ENCODE peak calls at places on chromosomes 7 and 10, in seven cellular contexts. J is AG10803, C is lower leg skin, N is testis, H is BJ, F is fibroblast of lung, R is cardiac muscle cell. P is an unnamed sample.

GRCh38 chr7:7417414-7417813 is 118.3 kb downstream of the COL28A1 start:
- DNase-seq in J (no peak), C (no peak), N (no peak), H (no peak), F (no peak), R (no peak), P (no peak)

GRCh38 chr10:112546474-112546873 is 99.5 kb downstream of the VTI1A start:
- DNase-seq in J (no peak), C (no peak), N (no peak), H (no peak), F (no peak), R (no peak), P (no peak)

GRCh38 chr7:34550996-34551395 is 107.0 kb upstream of the NPSR1 start:
- DNase-seq in J (no peak), C (no peak), N (no peak), H (no peak), F (no peak), R (no peak), P (no peak)

GRCh38 chr10:113820507-113820906 is 33.4 kb downstream of the DCLRE1A start:
- DNase-seq in J (no peak), C (no peak), N (no peak), H (no peak), F (no peak), R (peak), P (no peak)

GRCh38 chr10:101793526-101793925 is 10.3 kb upstream of the NPM3 start:
- DNase-seq in J (no peak), C (no peak), N (no peak), H (no peak), F (no peak), R (no peak), P (no peak)

GRCh38 chr7:130084037-130084875 is 13.9 kb downstream of the KLHDC10 start:
- DNase-seq in J (no peak), C (no peak), N (no peak), H (no peak), F (no peak), R (no peak), P (peak)

GRCh38 chr10:58475322-58476277 is 37.1 kb upstream of the BICC1 start:
- DNase-seq in J (peak), C (no peak), N (no peak), H (peak), F (peak), R (no peak), P (peak)

GRCh38 chr10:6702030-6702429 is 122.0 kb upstream of the PRKCQ start:
- DNase-seq in J (no peak), C (no peak), N (no peak), H (no peak), F (no peak), R (no peak), P (no peak)

GRCh38 chr7:64310426-64310825 is 3.3 kb upstream of the ZNF736 start:
- DNase-seq in J (no peak), C (no peak), N (no peak), H (no peak), F (no peak), R (no peak), P (no peak)

GRCh38 chr7:2114052-2114451 is 118.7 kb downstream of the MAD1L1 start:
- DNase-seq in J (peak), C (no peak), N (no peak), H (no peak), F (peak), R (no peak), P (peak)

GRCh38 chr10:86715156-86715795 is 41.1 kb upstream of the BMPR1A start:
- DNase-seq in J (no peak), C (no peak), N (no peak), H (no peak), F (no peak), R (no peak), P (no peak)

GRCh38 chr7:45874408-45875131 is 1.7 kb upstream of the CCDC201 start:
- DNase-seq in J (peak), C (no peak), N (no peak), H (peak), F (peak), R (no peak), P (peak)

GRCh38 chr7:13800694-13801448 is 188.6 kb downstream of the ETV1 start:
- DNase-seq in J (peak), C (no peak), N (no peak), H (no peak), F (peak), R (no peak), P (peak)

GRCh38 chr10:5762531-5762930 is 50.7 kb downstream of the GDI2 start:
- DNase-seq in J (no peak), C (no peak), N (no peak), H (no peak), F (no peak), R (no peak), P (no peak)

GRCh38 chr10:123391275-123392028 is 237.2 kb downstream of the BUB3 start:
- DNase-seq in J (no peak), C (no peak), N (no peak), H (no peak), F (no peak), R (peak), P (no peak)

GRCh38 chr10:33309410-33309809 is 25.1 kb downstream of the NRP1 start:
- DNase-seq in J (no peak), C (no peak), N (no peak), H (no peak), F (no peak), R (no peak), P (no peak)

GRCh38 chr7:22821702-22822485 is 755 bp downstream of the TOMM7 start:
- DNase-seq in J (peak), C (no peak), N (no peak), H (no peak), F (peak), R (no peak), P (peak)

GRCh38 chr10:30091136-30091535 is 31.8 kb upstream of the JCAD start:
- DNase-seq in J (no peak), C (no peak), N (no peak), H (no peak), F (no peak), R (no peak), P (no peak)

GRCh38 chr10:50395279-50395678 is 144.0 kb upstream of the ASAH2 start:
- DNase-seq in J (peak), C (peak), N (no peak), H (no peak), F (peak), R (no peak), P (peak)

GRCh38 chr10:118407026-118407425 is 64.9 kb upstream of the FAM204A start:
- DNase-seq in J (no peak), C (no peak), N (no peak), H (no peak), F (no peak), R (no peak), P (no peak)

GRCh38 chr7:110337646-110338045 is 753.3 kb upstream of the LRRN3 start:
- DNase-seq in J (no peak), C (no peak), N (no peak), H (no peak), F (no peak), R (no peak), P (no peak)

GRCh38 chr7:30423793-30424505 is 54.6 kb downstream of the NOD1 start:
- DNase-seq in J (no peak), C (no peak), N (no peak), H (no peak), F (no peak), R (no peak), P (no peak)

GRCh38 chr7:130196476-130196875 is 8.7 kb downstream of the TMEM209 start:
- DNase-seq in J (no peak), C (no peak), N (no peak), H (no peak), F (no peak), R (no peak), P (no peak)

GRCh38 chr7:117279203-117279602 is 43.7 kb downstream of the WNT2 start:
- DNase-seq in J (no peak), C (no peak), N (no peak), H (no peak), F (no peak), R (no peak), P (no peak)

GRCh38 chr7:27165089-27165654 is at the start of gene HOXA9:
- DNase-seq in J (peak), C (peak), N (peak), H (no peak), F (peak), R (no peak), P (no peak)

GRCh38 chr10:28179490-28180099 is 123.3 kb downstream of the MPP7 start:
- DNase-seq in J (peak), C (no peak), N (peak), H (no peak), F (peak), R (peak), P (peak)

GRCh38 chr10:49750546-49750945 is 11.6 kb downstream of the OGDHL start:
- DNase-seq in J (no peak), C (no peak), N (no peak), H (no peak), F (no peak), R (no peak), P (no peak)

GRCh38 chr7:25860206-25860881 is 291.7 kb upstream of the NFE2L3 start:
- DNase-seq in J (peak), C (no peak), N (no peak), H (no peak), F (peak), R (no peak), P (no peak)

GRCh38 chr7:85612514-85612913 is 425.7 kb upstream of the SEMA3D start:
- DNase-seq in J (no peak), C (no peak), N (no peak), H (no peak), F (no peak), R (no peak), P (no peak)

GRCh38 chr7:13603661-13604060 is 385.8 kb downstream of the ETV1 start:
- DNase-seq in J (no peak), C (no peak), N (no peak), H (no peak), F (no peak), R (no peak), P (no peak)

GRCh38 chr10:76558586-76558985 is 1079.0 kb downstream of the KCNMA1 start:
- DNase-seq in J (peak), C (peak), N (no peak), H (peak), F (peak), R (no peak), P (peak)

GRCh38 chr7:49094866-49095265 is 170.5 kb downstream of the CDC14C start:
- DNase-seq in J (no peak), C (no peak), N (no peak), H (no peak), F (no peak), R (no peak), P (no peak)

GRCh38 chr7:41169307-41169706 is 533.6 kb downstream of the INHBA start:
- DNase-seq in J (no peak), C (no peak), N (no peak), H (no peak), F (no peak), R (no peak), P (no peak)

DNA sequence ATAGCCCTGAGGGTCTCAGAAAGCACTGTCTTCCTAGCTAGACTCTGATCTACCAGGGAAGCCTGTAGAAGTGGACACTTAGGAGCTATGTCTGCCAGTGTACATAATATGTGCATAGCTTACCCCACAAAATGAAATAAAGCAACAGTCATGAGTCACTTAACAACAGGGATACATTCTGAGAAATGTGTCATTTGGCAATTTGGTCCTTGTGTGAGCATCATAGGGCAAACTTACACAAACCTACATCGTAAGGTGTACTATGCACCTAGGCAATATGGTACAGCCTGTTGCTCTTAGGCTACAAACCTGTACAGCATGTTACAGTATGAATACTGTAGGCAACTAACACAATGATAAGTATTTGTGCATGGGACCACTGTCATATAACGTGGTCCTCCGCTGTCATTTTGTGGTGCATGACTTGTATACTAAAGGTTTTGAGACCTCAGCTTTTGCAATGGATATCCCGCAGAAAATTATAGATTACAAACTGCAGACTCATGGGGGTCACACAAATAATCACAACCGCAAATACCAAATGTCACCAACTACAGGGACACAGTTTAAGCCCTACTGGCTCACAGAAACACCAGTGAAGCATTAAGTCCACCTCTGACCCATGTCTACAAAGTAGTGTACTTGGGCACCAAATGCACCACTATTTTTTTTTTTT is 1.7 kb downstream of the URGCP start:
- DNase-seq in J (peak), C (no peak), N (no peak), H (no peak), F (peak), R (no peak), P (no peak)
- H3K4me3 ChIP-seq in J (peak), C (no peak), N (no peak), H (peak), F (peak), R (no peak), P (peak)

DNA sequence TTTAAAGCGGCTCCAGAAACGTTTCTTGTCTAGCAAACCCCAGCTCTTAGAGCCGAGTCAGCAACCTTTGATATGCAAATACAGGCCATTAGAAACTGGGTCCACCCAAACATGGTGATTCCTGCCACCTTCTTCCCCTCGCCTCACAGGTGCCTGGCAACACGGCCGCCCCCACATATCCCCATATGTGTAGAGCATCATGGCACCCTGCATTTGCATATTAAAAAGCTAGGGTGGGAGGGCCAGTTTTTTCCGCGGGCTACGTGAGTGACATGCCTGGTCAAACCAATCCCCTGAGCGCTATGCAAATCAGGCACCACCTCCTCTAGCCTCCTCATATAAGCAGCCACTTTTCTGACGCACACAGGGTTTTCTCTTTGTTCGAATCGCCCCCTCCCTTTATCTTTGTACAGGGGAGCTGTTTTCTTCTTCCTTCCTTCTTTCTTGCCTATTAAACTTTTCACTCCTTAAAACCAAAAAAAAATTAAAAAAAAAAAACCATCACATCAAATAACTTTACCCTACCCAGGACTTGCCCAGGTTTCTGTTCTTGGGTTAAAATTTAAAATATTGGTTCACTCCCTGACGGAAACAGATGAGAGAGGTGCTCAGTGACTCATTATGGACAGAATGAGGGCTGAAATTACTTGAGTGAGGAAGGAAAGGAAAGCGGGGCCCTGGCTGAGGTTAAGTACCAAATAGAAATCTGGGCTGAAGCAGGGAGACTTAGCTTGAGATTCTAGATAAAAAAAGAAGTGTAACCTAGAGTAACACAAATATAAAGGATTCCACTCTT is 59.8 kb downstream of the COA1 start:
- DNase-seq in J (no peak), C (no peak), N (no peak), H (no peak), F (no peak), R (no peak), P (no peak)
- H3K4me3 ChIP-seq in J (no peak), C (no peak), N (no peak), H (no peak), F (no peak), R (no peak), P (no peak)

DNA sequence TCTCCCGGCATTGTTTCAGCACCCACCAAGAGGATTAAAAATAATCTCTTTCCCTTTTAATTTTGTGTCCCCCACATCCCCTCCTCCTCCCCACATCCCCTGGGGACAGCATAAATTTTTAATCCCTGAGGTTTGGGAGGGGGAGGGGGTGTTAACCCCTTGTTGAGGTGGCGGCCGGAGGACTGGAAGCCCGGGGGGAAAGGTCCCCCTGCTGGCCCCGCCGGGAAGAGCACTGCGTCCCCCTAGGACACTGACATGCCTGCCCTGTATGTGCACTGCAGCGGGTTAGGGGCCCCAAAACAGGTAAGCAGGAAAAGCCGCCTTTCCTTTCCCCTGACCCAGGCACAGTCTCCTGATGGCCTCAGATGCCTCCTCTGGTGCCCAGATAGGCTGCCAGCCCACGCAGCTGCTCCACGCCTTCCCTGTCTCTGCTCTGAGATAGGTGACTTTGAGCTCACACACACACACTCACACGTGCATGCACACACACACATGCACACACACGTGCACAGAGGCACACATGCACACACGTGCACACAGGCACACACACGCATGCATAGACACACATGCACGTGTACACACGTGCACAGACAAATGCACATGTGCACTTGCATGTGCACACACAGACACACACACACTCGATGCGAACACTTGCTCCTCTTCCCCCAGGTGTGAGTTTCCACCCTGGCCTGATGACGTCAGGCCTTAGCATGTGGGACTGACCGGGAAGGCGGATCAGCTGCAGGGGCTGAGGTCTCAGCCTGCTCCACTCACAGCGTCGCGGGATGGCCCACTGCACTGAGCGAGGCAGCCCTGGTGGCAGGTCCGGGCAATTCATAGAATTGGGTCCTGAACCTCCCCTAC is 12.3 kb downstream of the CNPY1 start:
- DNase-seq in J (no peak), C (no peak), N (peak), H (no peak), F (peak), R (peak), P (peak)
- H3K4me3 ChIP-seq in J (no peak), C (no peak), N (no peak), H (no peak), F (no peak), R (peak), P (no peak)

GRCh38 chr10:43715334-43715733 is 66.7 kb upstream of the ZNF32 start:
- DNase-seq in J (no peak), C (no peak), N (no peak), H (no peak), F (no peak), R (no peak), P (no peak)
- H3K4me3 ChIP-seq in J (no peak), C (no peak), N (no peak), H (no peak), F (no peak), R (no peak), P (no peak)

GRCh38 chr10:22427890-22428571 is 82.7 kb downstream of the SPAG6 start:
- DNase-seq in J (peak), C (no peak), N (no peak), H (peak), F (peak), R (no peak), P (peak)

GRCh38 chr10:22426653-22427052 is 81.4 kb downstream of the SPAG6 start:
- DNase-seq in J (no peak), C (no peak), N (no peak), H (no peak), F (no peak), R (no peak), P (no peak)

GRCh38 chr10:22429146-22429545 is 83.8 kb downstream of the SPAG6 start:
- DNase-seq in J (no peak), C (no peak), N (no peak), H (no peak), F (no peak), R (no peak), P (no peak)

GRCh38 chr10:22427101-22427500 is 81.8 kb downstream of the SPAG6 start:
- DNase-seq in J (peak), C (no peak), N (no peak), H (no peak), F (peak), R (peak), P (peak)

DNA sequence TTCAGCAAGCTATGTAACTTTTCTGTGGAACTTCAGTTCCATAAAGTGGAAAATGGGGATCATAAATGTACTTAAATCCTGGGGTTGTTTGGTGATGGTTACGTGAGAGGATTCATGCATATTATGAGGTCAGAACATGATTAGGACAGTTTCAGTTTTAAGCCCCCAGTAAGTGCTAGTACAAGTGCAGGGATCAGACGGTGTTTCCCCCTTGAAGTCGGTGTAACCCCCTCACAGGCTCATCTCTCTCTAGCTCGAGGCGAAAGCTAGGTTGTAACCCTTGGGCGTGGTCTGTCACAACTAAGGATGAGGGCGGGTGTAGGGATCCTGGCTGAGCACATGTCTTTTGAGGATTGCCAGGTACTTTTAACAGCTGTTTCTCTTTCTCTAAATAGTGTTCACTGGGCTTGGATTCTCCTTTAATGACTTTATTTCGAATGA is 84.7 kb downstream of the SPAG6 start:
- DNase-seq in J (no peak), C (no peak), N (no peak), H (no peak), F (no peak), R (no peak), P (no peak)
- H3K4me3 ChIP-seq in J (no peak), C (no peak), N (no peak), H (no peak), F (no peak), R (no peak), P (no peak)

GRCh38 chr10:43403911-43404674 is 4.9 kb downstream of the HNRNPF start:
- DNase-seq in J (no peak), C (no peak), N (no peak), H (no peak), F (no peak), R (no peak), P (no peak)
- H3K4me3 ChIP-seq in J (no peak), C (no peak), N (no peak), H (no peak), F (no peak), R (no peak), P (no peak)